ENCODE peak calls at places on chromosome 3, in seven cellular contexts. S is activated CD8-positive, alpha-beta T cell treated with anti-CD3 and anti-CD28 coated beads, Interleukin-2, amount 10 ng/mL, durations not matched to agents 7 days and 5 days; V is stimulated activated effector memory CD8-positive, alpha-beta T cell treated with anti-CD3 and anti-CD28 coated beads, Interleukin-12 subunit alpha, Interleukin-12 subunit beta, amount 100 ng/mL, for 72 hours; X is left colon; A is esophagus squamous epithelium; B is hypothalamus; H is nephron progenitor cell. L is an unnamed sample.

GRCh38 chr3:160784853-160785252 is 28.8 kb downstream of the PPM1L start:
- DNase-seq in S (no peak), V (no peak), X (no peak), A (no peak), B (no peak), H (no peak), L (no peak)

GRCh38 chr3:32855350-32855953 is 37.7 kb downstream of the TRIM71 start:
- DNase-seq in S (no peak), V (no peak), X (no peak), A (no peak), B (no peak), H (no peak), L (no peak)

GRCh38 chr3:101779047-101779807 is at the start of gene NXPE3:
- DNase-seq in S (peak), V (peak), X (peak), A (peak), B (peak), H (peak), L (peak)

GRCh38 chr3:30944124-30944523 is 49.7 kb upstream of the GADL1 start:
- DNase-seq in S (no peak), V (no peak), X (no peak), A (no peak), B (no peak), H (no peak), L (no peak)

GRCh38 chr3:52544937-52545336 is 8.5 kb downstream of the UQCC5 start:
- DNase-seq in S (no peak), V (no peak), X (no peak), A (no peak), B (no peak), H (no peak), L (no peak)

GRCh38 chr3:48286308-48286707 is 45.4 kb downstream of the ZNF589 start:
- DNase-seq in S (no peak), V (no peak), X (no peak), A (no peak), B (no peak), H (no peak), L (no peak)

GRCh38 chr3:188941103-188941502 is 230.7 kb upstream of the TPRG1 start:
- DNase-seq in S (no peak), V (no peak), X (no peak), A (no peak), B (no peak), H (no peak), L (no peak)

GRCh38 chr3:179801263-179801662 is 148.4 kb downstream of the USP13 start:
- DNase-seq in S (no peak), V (no peak), X (no peak), A (no peak), B (no peak), H (no peak), L (no peak)

GRCh38 chr3:159593927-159594605 is 394.6 kb upstream of the IL12A start:
- DNase-seq in S (no peak), V (no peak), X (no peak), A (no peak), B (no peak), H (no peak), L (no peak)

GRCh38 chr3:156750874-156751245 is 75.3 kb upstream of the LEKR1 start:
- DNase-seq in S (no peak), V (no peak), X (no peak), A (no peak), B (no peak), H (no peak), L (no peak)

GRCh38 chr3:16912400-16913263 is 27.9 kb downstream of the PLCL2 start:
- DNase-seq in S (no peak), V (no peak), X (no peak), A (no peak), B (no peak), H (no peak), L (no peak)

GRCh38 chr3:47016934-47017435 is 37.5 kb downstream of the NBEAL2 start:
- DNase-seq in S (peak), V (peak), X (no peak), A (no peak), B (no peak), H (no peak), L (no peak)

GRCh38 chr3:9116351-9116750 is 133.1 kb downstream of the SRGAP3 start:
- DNase-seq in S (no peak), V (no peak), X (no peak), A (no peak), B (no peak), H (no peak), L (no peak)

GRCh38 chr3:50365080-50365841 is 5.9 kb upstream of the TMEM115 start:
- DNase-seq in S (peak), V (peak), X (peak), A (peak), B (peak), H (peak), L (peak)

GRCh38 chr3:106197532-106198187 is 328.8 kb upstream of the CBLB start:
- DNase-seq in S (no peak), V (no peak), X (no peak), A (no peak), B (no peak), H (no peak), L (no peak)

GRCh38 chr3:14261229-14261628 is 82.6 kb downstream of the LSM3 start:
- DNase-seq in S (peak), V (peak), X (peak), A (no peak), B (peak), H (peak), L (peak)

GRCh38 chr3:133478624-133479023 is 78.8 kb downstream of the BFSP2 start:
- DNase-seq in S (no peak), V (no peak), X (no peak), A (no peak), B (no peak), H (no peak), L (no peak)

GRCh38 chr3:159263750-159264561 is 462.1 kb downstream of the MFSD1 start:
- DNase-seq in S (no peak), V (no peak), X (no peak), A (no peak), B (no peak), H (peak), L (peak)

GRCh38 chr3:48402281-48402732 is 27.6 kb downstream of the PLXNB1 start:
- DNase-seq in S (no peak), V (peak), X (peak), A (no peak), B (no peak), H (no peak), L (peak)

GRCh38 chr3:29773481-29773880 is 492.6 kb downstream of the RBMS3 start:
- DNase-seq in S (no peak), V (no peak), X (no peak), A (no peak), B (no peak), H (no peak), L (no peak)

GRCh38 chr3:127043041-127043641 is 60.2 kb downstream of the PLXNA1 start:
- DNase-seq in S (no peak), V (no peak), X (no peak), A (no peak), B (no peak), H (no peak), L (no peak)

GRCh38 chr3:170507063-170507462 is 78.8 kb downstream of the SLC7A14 start:
- DNase-seq in S (no peak), V (no peak), X (no peak), A (no peak), B (no peak), H (no peak), L (no peak)

GRCh38 chr3:30289324-30289723 is 317.1 kb upstream of the TGFBR2 start:
- DNase-seq in S (no peak), V (no peak), X (no peak), A (no peak), B (no peak), H (no peak), L (no peak)

GRCh38 chr3:132016061-132017041 is 18.5 kb downstream of the CPNE4 start:
- DNase-seq in S (no peak), V (no peak), X (no peak), A (no peak), B (no peak), H (no peak), L (no peak)

GRCh38 chr3:33791477-33792166 is 6.8 kb upstream of the PDCD6IP start:
- DNase-seq in S (no peak), V (no peak), X (peak), A (no peak), B (no peak), H (no peak), L (no peak)

GRCh38 chr3:172282850-172283249 is 165.4 kb downstream of the GHSR start:
- DNase-seq in S (no peak), V (no peak), X (no peak), A (no peak), B (no peak), H (no peak), L (no peak)

GRCh38 chr3:173502983-173503568 is 105.5 kb downstream of the NLGN1 start:
- DNase-seq in S (no peak), V (no peak), X (no peak), A (no peak), B (no peak), H (no peak), L (no peak)

GRCh38 chr3:86738684-86739083 is 252.3 kb downstream of the VGLL3 start:
- DNase-seq in S (no peak), V (no peak), X (no peak), A (no peak), B (no peak), H (no peak), L (no peak)

GRCh38 chr3:28699283-28699682 is 350.7 kb upstream of the AZI2 start:
- DNase-seq in S (no peak), V (no peak), X (no peak), A (no peak), B (no peak), H (no peak), L (no peak)

GRCh38 chr3:180990494-180990893 is 958 bp upstream of the DNAJC19 start:
- DNase-seq in S (no peak), V (no peak), X (no peak), A (no peak), B (no peak), H (no peak), L (no peak)

GRCh38 chr3:183650554-183650953 is 15.1 kb downstream of the KLHL24 start:
- DNase-seq in S (no peak), V (no peak), X (no peak), A (no peak), B (no peak), H (no peak), L (no peak)

GRCh38 chr3:45489730-45490309 is 101.4 kb downstream of the LARS2 start:
- DNase-seq in S (no peak), V (no peak), X (no peak), A (no peak), B (no peak), H (no peak), L (no peak)

GRCh38 chr3:109316162-109316730 is at the start of gene DPPA2:
- DNase-seq in S (no peak), V (no peak), X (no peak), A (no peak), B (no peak), H (no peak), L (no peak)

GRCh38 chr3:130925628-130926027 is 31.7 kb downstream of the ATP2C1 start:
- DNase-seq in S (no peak), V (no peak), X (no peak), A (no peak), B (no peak), H (no peak), L (no peak)

GRCh38 chr3:65596511-65597224 is 442.1 kb downstream of the MAGI1 start:
- DNase-seq in S (no peak), V (no peak), X (no peak), A (no peak), B (peak), H (no peak), L (no peak)

L was measured in D341Med.